ENCODE peak calls at places on chromosome 20, in four cellular contexts. One of them, this sample, is unnamed.

GRCh38 chr20:25083773-25084615 is 2.1 kb upstream of the VSX1 start:
- DNase-seq in activated naive CD4-positive, alpha-beta T cell treated with anti-CD3 and anti-CD28 coated beads, Interleukin-2, amount 50 U/mL, for 16 hours: peak; percentile 62
- DNase-seq in stimulated activated CD4-positive, alpha-beta T cell treated with anti-CD3 and anti-CD28 coated beads, TNF-alpha, amount 100 ng/mL, for 24 hours: no peak
- DNase-seq in lower leg skin: peak; percentile 80
- DNase-seq in this sample: no peak

GRCh38 chr20:916125-916799 is at the start of gene ANGPT4:
- DNase-seq in activated naive CD4-positive, alpha-beta T cell treated with anti-CD3 and anti-CD28 coated beads, Interleukin-2, amount 50 U/mL, for 16 hours: no peak
- DNase-seq in stimulated activated CD4-positive, alpha-beta T cell treated with anti-CD3 and anti-CD28 coated beads, TNF-alpha, amount 100 ng/mL, for 24 hours: no peak
- DNase-seq in lower leg skin: peak; percentile 68
- DNase-seq in this sample: no peak

GRCh38 chr20:4591975-4592315 is 129.8 kb upstream of the PRND start:
- DNase-seq in activated naive CD4-positive, alpha-beta T cell treated with anti-CD3 and anti-CD28 coated beads, Interleukin-2, amount 50 U/mL, for 16 hours: no peak
- DNase-seq in stimulated activated CD4-positive, alpha-beta T cell treated with anti-CD3 and anti-CD28 coated beads, TNF-alpha, amount 100 ng/mL, for 24 hours: no peak
- DNase-seq in lower leg skin: no peak
- DNase-seq in this sample: no peak

GRCh38 chr20:36153204-36153603 is 1.3 kb upstream of the EPB41L1 start:
- DNase-seq in activated naive CD4-positive, alpha-beta T cell treated with anti-CD3 and anti-CD28 coated beads, Interleukin-2, amount 50 U/mL, for 16 hours: no peak
- DNase-seq in stimulated activated CD4-positive, alpha-beta T cell treated with anti-CD3 and anti-CD28 coated beads, TNF-alpha, amount 100 ng/mL, for 24 hours: no peak
- DNase-seq in lower leg skin: no peak
- DNase-seq in this sample: no peak

GRCh38 chr20:7744411-7744810 is 195.8 kb downstream of the HAO1 start:
- DNase-seq in activated naive CD4-positive, alpha-beta T cell treated with anti-CD3 and anti-CD28 coated beads, Interleukin-2, amount 50 U/mL, for 16 hours: no peak
- DNase-seq in stimulated activated CD4-positive, alpha-beta T cell treated with anti-CD3 and anti-CD28 coated beads, TNF-alpha, amount 100 ng/mL, for 24 hours: no peak
- DNase-seq in lower leg skin: no peak
- DNase-seq in this sample: no peak

GRCh38 chr20:1144401-1145172 is 26.2 kb downstream of the PSMF1 start:
- DNase-seq in activated naive CD4-positive, alpha-beta T cell treated with anti-CD3 and anti-CD28 coated beads, Interleukin-2, amount 50 U/mL, for 16 hours: no peak
- DNase-seq in stimulated activated CD4-positive, alpha-beta T cell treated with anti-CD3 and anti-CD28 coated beads, TNF-alpha, amount 100 ng/mL, for 24 hours: no peak
- DNase-seq in lower leg skin: no peak
- DNase-seq in this sample: peak; percentile 13

GRCh38 chr20:45368221-45368980 is 5.4 kb downstream of the SYS1 start:
- DNase-seq in activated naive CD4-positive, alpha-beta T cell treated with anti-CD3 and anti-CD28 coated beads, Interleukin-2, amount 50 U/mL, for 16 hours: no peak
- DNase-seq in stimulated activated CD4-positive, alpha-beta T cell treated with anti-CD3 and anti-CD28 coated beads, TNF-alpha, amount 100 ng/mL, for 24 hours: no peak
- DNase-seq in lower leg skin: no peak
- DNase-seq in this sample: no peak

GRCh38 chr20:58494923-58495622 is 20.1 kb downstream of the APCDD1L start:
- DNase-seq in activated naive CD4-positive, alpha-beta T cell treated with anti-CD3 and anti-CD28 coated beads, Interleukin-2, amount 50 U/mL, for 16 hours: no peak
- DNase-seq in stimulated activated CD4-positive, alpha-beta T cell treated with anti-CD3 and anti-CD28 coated beads, TNF-alpha, amount 100 ng/mL, for 24 hours: no peak
- DNase-seq in lower leg skin: peak; percentile 59
- DNase-seq in this sample: no peak

GRCh38 chr20:25220021-25220730 is 24.7 kb downstream of the ENTPD6 start:
- DNase-seq in activated naive CD4-positive, alpha-beta T cell treated with anti-CD3 and anti-CD28 coated beads, Interleukin-2, amount 50 U/mL, for 16 hours: peak; percentile 33
- DNase-seq in stimulated activated CD4-positive, alpha-beta T cell treated with anti-CD3 and anti-CD28 coated beads, TNF-alpha, amount 100 ng/mL, for 24 hours: no peak
- DNase-seq in lower leg skin: peak; percentile 52
- DNase-seq in this sample: no peak

GRCh38 chr20:32997431-32997830 is 6.8 kb downstream of the SUN5 start:
- DNase-seq in activated naive CD4-positive, alpha-beta T cell treated with anti-CD3 and anti-CD28 coated beads, Interleukin-2, amount 50 U/mL, for 16 hours: no peak
- DNase-seq in stimulated activated CD4-positive, alpha-beta T cell treated with anti-CD3 and anti-CD28 coated beads, TNF-alpha, amount 100 ng/mL, for 24 hours: no peak
- DNase-seq in lower leg skin: no peak
- DNase-seq in this sample: no peak

GRCh38 chr20:40718214-40718949 is 29.3 kb upstream of the MAFB start:
- DNase-seq in activated naive CD4-positive, alpha-beta T cell treated with anti-CD3 and anti-CD28 coated beads, Interleukin-2, amount 50 U/mL, for 16 hours: no peak
- DNase-seq in stimulated activated CD4-positive, alpha-beta T cell treated with anti-CD3 and anti-CD28 coated beads, TNF-alpha, amount 100 ng/mL, for 24 hours: no peak
- DNase-seq in lower leg skin: no peak
- DNase-seq in this sample: no peak

GRCh38 chr20:49684335-49684997 is 29.2 kb downstream of the B4GALT5 start:
- DNase-seq in activated naive CD4-positive, alpha-beta T cell treated with anti-CD3 and anti-CD28 coated beads, Interleukin-2, amount 50 U/mL, for 16 hours: no peak
- DNase-seq in stimulated activated CD4-positive, alpha-beta T cell treated with anti-CD3 and anti-CD28 coated beads, TNF-alpha, amount 100 ng/mL, for 24 hours: no peak
- DNase-seq in lower leg skin: no peak
- DNase-seq in this sample: no peak

GRCh38 chr20:24665196-24665595 is 195.8 kb downstream of the SYNDIG1 start:
- DNase-seq in activated naive CD4-positive, alpha-beta T cell treated with anti-CD3 and anti-CD28 coated beads, Interleukin-2, amount 50 U/mL, for 16 hours: no peak
- DNase-seq in stimulated activated CD4-positive, alpha-beta T cell treated with anti-CD3 and anti-CD28 coated beads, TNF-alpha, amount 100 ng/mL, for 24 hours: no peak
- DNase-seq in lower leg skin: peak; percentile 52
- DNase-seq in this sample: no peak

GRCh38 chr20:25195962-25196700 is 619 bp downstream of the ENTPD6 start:
- DNase-seq in activated naive CD4-positive, alpha-beta T cell treated with anti-CD3 and anti-CD28 coated beads, Interleukin-2, amount 50 U/mL, for 16 hours: peak; percentile 41
- DNase-seq in stimulated activated CD4-positive, alpha-beta T cell treated with anti-CD3 and anti-CD28 coated beads, TNF-alpha, amount 100 ng/mL, for 24 hours: peak; percentile 7
- DNase-seq in lower leg skin: no peak
- DNase-seq in this sample: no peak

GRCh38 chr20:57289401-57290177 is 23.1 kb upstream of the BMP7 start:
- DNase-seq in activated naive CD4-positive, alpha-beta T cell treated with anti-CD3 and anti-CD28 coated beads, Interleukin-2, amount 50 U/mL, for 16 hours: no peak
- DNase-seq in stimulated activated CD4-positive, alpha-beta T cell treated with anti-CD3 and anti-CD28 coated beads, TNF-alpha, amount 100 ng/mL, for 24 hours: no peak
- DNase-seq in lower leg skin: no peak
- DNase-seq in this sample: peak; percentile 72

GRCh38 chr20:37848706-37849105 is 54.2 kb upstream of the VSTM2L start:
- DNase-seq in activated naive CD4-positive, alpha-beta T cell treated with anti-CD3 and anti-CD28 coated beads, Interleukin-2, amount 50 U/mL, for 16 hours: no peak
- DNase-seq in stimulated activated CD4-positive, alpha-beta T cell treated with anti-CD3 and anti-CD28 coated beads, TNF-alpha, amount 100 ng/mL, for 24 hours: no peak
- DNase-seq in lower leg skin: no peak
- DNase-seq in this sample: no peak

GRCh38 chr20:1671891-1672669 is 14.5 kb upstream of the SIRPG start:
- DNase-seq in activated naive CD4-positive, alpha-beta T cell treated with anti-CD3 and anti-CD28 coated beads, Interleukin-2, amount 50 U/mL, for 16 hours: no peak
- DNase-seq in stimulated activated CD4-positive, alpha-beta T cell treated with anti-CD3 and anti-CD28 coated beads, TNF-alpha, amount 100 ng/mL, for 24 hours: no peak
- DNase-seq in lower leg skin: no peak
- DNase-seq in this sample: peak; percentile 73

This sample was measured in putamen.